ENCODE peak calls at places on chromosomes 7 and 10, in five cellular contexts. R is IMR-90, Q is H1, H is mesenchymal stem cell, L is neuronal stem cell. B is an unnamed sample.
A peak's percentile ranks its signal among the peaks of the same experiment; 100 is the strongest.

GRCh38 chr10:110414563-110415309 is 83.0 kb upstream of the DUSP5 start:
- DNase-seq in R (no peak), Q (no peak), H (no peak), L (no peak), B (peak; percentile 78)

GRCh38 chr10:85524001-85524400 is 842.6 kb downstream of the GRID1 start:
- DNase-seq in R (no peak), Q (no peak), H (peak; percentile 75), L (no peak), B (no peak)

GRCh38 chr7:114087674-114088539 is 169.1 kb upstream of the PPP1R3A start:
- DNase-seq in R (no peak), Q (no peak), H (no peak), L (peak; percentile 5), B (no peak)

GRCh38 chr10:96334888-96335526 is 23.8 kb downstream of the OPALIN start:
- DNase-seq in R (peak; percentile 41), Q (no peak), H (peak; percentile 30), L (peak; percentile 40), B (peak; percentile 73)

GRCh38 chr10:102342462-102342861 is 53.0 kb upstream of the NFKB2 start:
- DNase-seq in R (peak; percentile 4), Q (peak; percentile 33), H (peak; percentile 15), L (no peak), B (no peak)

GRCh38 chr7:36208997-36209813 is 56.2 kb downstream of the EEPD1 start:
- DNase-seq in R (peak; percentile 62), Q (no peak), H (peak; percentile 62), L (no peak), B (no peak)

GRCh38 chr7:20229652-20230500 is 12.7 kb upstream of the MACC1 start:
- DNase-seq in R (peak; percentile 93), Q (no peak), H (peak; percentile 96), L (no peak), B (peak; percentile 29)

GRCh38 chr10:94571528-94571927 is 25.9 kb downstream of the HELLS start:
- DNase-seq in R (peak; percentile 58), Q (no peak), H (no peak), L (no peak), B (no peak)

GRCh38 chr7:88200793-88201192 is 19.0 kb downstream of the SRI start:
- DNase-seq in R (no peak), Q (no peak), H (no peak), L (no peak), B (no peak)

GRCh38 chr10:43396061-43396927 is 12.7 kb downstream of the HNRNPF start:
- DNase-seq in R (peak; percentile 58), Q (no peak), H (peak; percentile 80), L (peak; percentile 68), B (peak; percentile 58)

GRCh38 chr7:47478017-47478344 is 103.9 kb downstream of the TNS3 start:
- DNase-seq in R (peak; percentile 59), Q (no peak), H (peak; percentile 33), L (no peak), B (no peak)

GRCh38 chr7:31398815-31399214 is 58.3 kb upstream of the NEUROD6 start:
- DNase-seq in R (no peak), Q (no peak), H (no peak), L (no peak), B (no peak)

GRCh38 chr7:88224596-88225275 is 4.9 kb upstream of the SRI start:
- DNase-seq in R (peak; percentile 43), Q (no peak), H (no peak), L (no peak), B (no peak)

GRCh38 chr10:76433161-76434005 is 1002.0 kb downstream of the LRMDA start:
- DNase-seq in R (no peak), Q (no peak), H (no peak), L (no peak), B (no peak)

GRCh38 chr10:119421887-119422684 is 120.4 kb downstream of the RGS10 start:
- DNase-seq in R (peak; percentile 57), Q (no peak), H (peak; percentile 44), L (no peak), B (no peak)

GRCh38 chr10:73744690-73744994 is 470 bp downstream of the SEC24C start:
- DNase-seq in R (peak; percentile 58), Q (no peak), H (peak; percentile 87), L (no peak), B (peak; percentile 79)

GRCh38 chr10:131694963-131695813 is 205.6 kb upstream of the PPP2R2D start:
- DNase-seq in R (no peak), Q (no peak), H (no peak), L (no peak), B (no peak)

GRCh38 chr10:133174689-133175263 is 14.8 kb downstream of the KNDC1 start:
- DNase-seq in R (no peak), Q (no peak), H (no peak), L (no peak), B (no peak)

GRCh38 chr10:23035569-23035968 is 59.8 kb upstream of the MSRB2 start:
- DNase-seq in R (no peak), Q (peak; percentile 13), H (peak; percentile 14), L (no peak), B (no peak)

GRCh38 chr7:104230606-104231005 is 22.8 kb upstream of the ORC5 start:
- DNase-seq in R (peak; percentile 59), Q (no peak), H (no peak), L (no peak), B (no peak)

GRCh38 chr7:95596183-95597135 is at the start of gene PDK4:
- DNase-seq in R (peak; percentile 40), Q (no peak), H (peak; percentile 90), L (peak; percentile 27), B (peak; percentile 73)

GRCh38 chr7:130365511-130366441 is 14.5 kb upstream of the CPA1 start:
- DNase-seq in R (peak; percentile 94), Q (no peak), H (peak; percentile 93), L (no peak), B (no peak)

GRCh38 chr7:23604296-23604640 is 7.1 kb downstream of the CCDC126 start:
- DNase-seq in R (peak; percentile 10), Q (no peak), H (peak; percentile 19), L (no peak), B (no peak)

GRCh38 chr10:88317099-88317498 is 266.0 kb downstream of the RNLS start:
- DNase-seq in R (no peak), Q (no peak), H (no peak), L (no peak), B (no peak)

GRCh38 chr10:96460316-96460715 is 53.4 kb downstream of the TLL2 start:
- DNase-seq in R (no peak), Q (no peak), H (no peak), L (no peak), B (no peak)

DNA sequence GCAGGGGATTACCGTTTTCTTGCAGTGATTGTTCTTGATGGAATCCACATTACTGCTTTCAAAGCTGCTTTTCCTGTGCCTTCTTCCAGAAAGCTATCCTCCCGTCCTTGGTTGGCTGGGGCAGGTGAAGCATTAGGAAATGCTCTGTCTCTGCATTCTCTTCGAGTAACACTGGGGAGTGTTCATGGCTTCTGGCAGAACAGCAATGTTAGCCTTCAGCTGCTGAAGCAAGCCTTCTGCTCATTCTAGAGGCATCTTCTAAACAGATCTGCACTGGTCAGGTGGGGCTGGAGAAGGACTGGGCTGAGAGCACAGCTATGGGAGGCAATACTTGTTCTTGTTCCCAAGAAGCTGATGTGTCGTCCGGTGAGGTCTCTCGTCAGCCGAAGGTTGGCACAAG is 80.5 kb downstream of the MGMT start:
- DNase-seq in R (peak; percentile 12), Q (no peak), H (peak; percentile 3), L (no peak), B (no peak)
- H4K91ac ChIP-seq in R (no peak overlapping the region), Q (no peak overlapping the region), H (no peak overlapping the region), L (no peak overlapping the region), B (no peak overlapping the region)

GRCh38 chr7:5337047-5337446 is 54.3 kb downstream of the SLC29A4 start:
- DNase-seq in R (no peak), Q (no peak), H (peak; percentile 17), L (no peak), B (no peak)

GRCh38 chr7:5343893-5344292 is 61.1 kb downstream of the SLC29A4 start:
- DNase-seq in R (no peak), Q (no peak), H (no peak), L (no peak), B (no peak)

GRCh38 chr7:5344342-5344741 is 61.6 kb downstream of the SLC29A4 start:
- DNase-seq in R (no peak), Q (no peak), H (no peak), L (no peak), B (no peak)

GRCh38 chr7:5345171-5345570 is 62.4 kb downstream of the SLC29A4 start:
- DNase-seq in R (no peak), Q (no peak), H (no peak), L (no peak), B (no peak)

DNA sequence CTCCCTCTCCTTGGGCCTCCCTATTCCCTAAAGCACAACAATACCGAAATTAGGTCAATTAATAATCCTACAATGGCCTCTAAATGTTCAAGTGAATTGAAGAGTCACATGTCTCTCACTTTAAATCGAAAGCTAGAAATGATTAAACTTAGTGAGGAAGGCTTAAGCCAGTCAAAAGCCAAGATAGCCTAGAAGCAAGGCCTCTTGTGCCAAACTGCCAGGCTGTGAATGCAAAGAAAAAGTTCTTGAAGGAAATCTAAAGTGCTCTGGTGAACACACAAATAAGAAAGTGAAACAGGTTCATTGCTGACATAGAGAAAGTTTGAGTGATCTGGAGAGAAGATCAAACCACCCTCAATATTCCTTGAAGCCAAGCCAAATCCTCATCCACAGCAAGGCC is 57.2 kb downstream of the SLC29A4 start:
- DNase-seq in R (no peak), Q (no peak), H (no peak), L (no peak), B (no peak)
- H3K36me3 ChIP-seq in R (peaks cover 70% of the 10 kb centered on the region), Q (no peaks in the 10 kb centered on the region), H (peaks cover 77% of the 10 kb centered on the region), L (peaks cover 92% of the 10 kb centered on the region), B (peaks cover 38% of the 10 kb centered on the region)

GRCh38 chr7:65981965-65982792 is at the start of gene GUSB:
- DNase-seq in R (peak; percentile 82), Q (peak; percentile 79), H (peak; percentile 83), L (peak; percentile 90), B (peak; percentile 70)
- H4K91ac ChIP-seq in R (peak within 1 kb of the TSS; percentile 88), Q (no peak within 1 kb of the TSS), H (peak within 1 kb of the TSS; percentile 44), L (no peak within 1 kb of the TSS), B (peak within 1 kb of the TSS; percentile 71)

DNA sequence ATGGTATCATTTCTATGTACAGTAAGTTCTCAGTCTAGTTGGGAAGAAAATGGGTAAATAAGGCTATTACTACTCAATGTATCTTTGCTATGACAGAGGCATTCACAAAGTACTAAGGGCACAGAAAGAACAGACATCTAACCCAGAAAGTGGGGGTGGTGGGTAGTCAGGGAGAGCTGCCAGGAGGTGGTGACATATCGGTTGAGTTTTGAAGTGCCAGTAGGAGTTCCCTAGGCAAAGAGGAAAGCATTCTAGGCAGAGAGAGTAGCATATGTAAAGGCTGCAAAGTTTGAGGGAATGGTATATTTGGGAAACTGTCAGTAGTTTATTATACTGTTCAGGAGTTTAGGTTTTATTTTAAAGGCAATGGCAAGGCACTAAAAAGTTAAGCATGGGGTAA is 282.8 kb downstream of the PHTF2 start:
- DNase-seq in R (no peak), Q (no peak), H (no peak), L (no peak), B (no peak)
- H3K36me3 ChIP-seq in R (no peaks in the 10 kb centered on the region), Q (no peaks in the 10 kb centered on the region), H (no peaks in the 10 kb centered on the region), L (no peaks in the 10 kb centered on the region), B (no peaks in the 10 kb centered on the region)